ENCODE peak calls at places on chromosomes 3 and 15, in nine cellular contexts. S, A, Q, H, T, V, C, O and U are unnamed samples.

GRCh38 chr3:15512173-15512572 is 9.3 kb downstream of the COLQ start:
- DNase-seq in S (no peak), A (no peak), Q (peak; percentile 21), H (peak; percentile 24), T (no peak), V (peak; percentile 72), C (peak; percentile 79), O (no peak), U (no peak)

GRCh38 chr15:62164500-62165028 is 521 bp downstream of the C2CD4B start:
- DNase-seq in S (no peak), A (no peak), Q (peak; percentile 16), H (peak; percentile 23), T (peak; percentile 85), V (peak; percentile 28), C (peak; percentile 82), O (no peak), U (no peak)

GRCh38 chr3:150681037-150681436 is 22.7 kb downstream of the ERICH6 start:
- DNase-seq in S (no peak), A (no peak), Q (no peak), H (no peak), T (no peak), V (no peak), C (no peak), O (no peak), U (no peak)

GRCh38 chr3:58058654-58059263 is 50.5 kb downstream of the FLNB start:
- DNase-seq in S (no peak), A (no peak), Q (no peak), H (peak; percentile 88), T (no peak), V (peak; percentile 66), C (no peak), O (no peak), U (no peak)

GRCh38 chr3:52682016-52682415 is 3.7 kb downstream of the PBRM1 start:
- DNase-seq in S (no peak), A (no peak), Q (no peak), H (peak; percentile 91), T (no peak), V (peak; percentile 84), C (no peak), O (peak; percentile 38), U (no peak)

GRCh38 chr3:62559831-62560445 is 186.6 kb upstream of the FEZF2 start:
- DNase-seq in S (no peak), A (no peak), Q (no peak), H (peak; percentile 70), T (no peak), V (peak; percentile 65), C (no peak), O (peak; percentile 10), U (no peak)

GRCh38 chr15:77162872-77163633 is 92.1 kb upstream of the TSPAN3 start:
- DNase-seq in S (no peak), A (no peak), Q (no peak), H (no peak), T (no peak), V (no peak), C (no peak), O (no peak), U (no peak)

GRCh38 chr3:9883676-9884554 is 3.9 kb upstream of the CIDEC start:
- DNase-seq in S (no peak), A (no peak), Q (no peak), H (peak; percentile 82), T (no peak), V (peak; percentile 43), C (no peak), O (no peak), U (no peak)

GRCh38 chr15:22880981-22881738 is 42.7 kb downstream of the NIPA2 start:
- DNase-seq in S (no peak), A (no peak), Q (peak; percentile 31), H (no peak), T (no peak), V (no peak), C (no peak), O (no peak), U (no peak)

GRCh38 chr15:22884344-22884743 is 45.9 kb downstream of the NIPA2 start:
- DNase-seq in S (no peak), A (no peak), Q (peak; percentile 18), H (no peak), T (no peak), V (no peak), C (no peak), O (no peak), U (no peak)

GRCh38 chr15:22883196-22883595 is 44.7 kb downstream of the NIPA2 start:
- DNase-seq in S (peak; percentile 71), A (no peak), Q (no peak), H (no peak), T (no peak), V (no peak), C (no peak), O (no peak), U (no peak)

GRCh38 chr15:22880068-22880980 is 41.9 kb downstream of the NIPA2 start:
- DNase-seq in S (no peak), A (no peak), Q (no peak), H (no peak), T (peak; percentile 68), V (no peak), C (no peak), O (no peak), U (no peak)

DNA sequence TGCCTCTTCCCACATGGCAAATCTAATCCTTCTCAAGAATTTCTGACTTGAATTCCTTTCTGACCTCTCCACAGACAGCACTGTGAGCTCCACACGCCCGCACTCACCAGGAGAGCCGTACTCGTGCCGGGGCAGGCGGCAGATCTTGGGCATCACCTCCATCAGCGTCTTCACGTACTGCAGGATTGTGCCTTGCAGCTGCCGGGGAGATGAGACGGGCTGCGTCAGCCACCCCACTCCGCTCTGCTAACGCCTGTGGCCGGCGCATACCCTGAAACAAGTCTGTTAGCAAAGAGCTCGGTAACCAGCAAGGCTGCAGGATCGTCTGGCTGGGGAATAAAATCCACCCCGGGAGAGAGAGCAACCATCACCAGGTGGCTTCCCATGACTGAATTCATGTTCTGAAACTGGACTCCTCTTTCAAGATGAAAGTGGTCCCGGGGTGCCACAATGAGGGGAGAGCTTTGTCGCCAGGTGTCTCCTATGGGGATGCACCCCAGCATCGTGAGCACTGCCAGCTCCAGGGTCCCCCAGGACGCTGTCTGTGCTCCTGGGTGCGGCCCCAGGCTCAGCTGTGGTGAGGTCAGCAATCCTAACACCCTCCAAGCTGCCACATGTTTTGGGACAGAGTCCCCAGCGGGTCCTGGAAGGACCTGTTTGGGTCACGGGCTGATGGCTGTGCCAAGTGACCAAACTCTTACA is 43.4 kb downstream of the NIPA2 start:
- DNase-seq in S (no peak), A (no peak), Q (no peak), H (no peak), T (no peak), V (no peak), C (no peak), O (no peak), U (no peak)
- H3K36me3 ChIP-seq in S (peaks cover 73% of the 10 kb centered on the region), A (no peaks in the 10 kb centered on the region), Q (no peaks in the 10 kb centered on the region), H (peaks cover 4% of the 10 kb centered on the region), T (peaks cover 36% of the 10 kb centered on the region), V (peaks cover 15% of the 10 kb centered on the region), C (peaks cover 4% of the 10 kb centered on the region), O (peaks cover 8% of the 10 kb centered on the region), U (no peaks in the 10 kb centered on the region)

GRCh38 chr15:63212050-63212973 is 22.9 kb downstream of the RAB8B start:
- DNase-seq in S (no peak), A (no peak), Q (no peak), H (peak; percentile 80), T (no peak), V (peak; percentile 74), C (no peak), O (no peak), U (no peak)

GRCh38 chr15:63211549-63211948 is 22.1 kb downstream of the RAB8B start:
- DNase-seq in S (no peak), A (no peak), Q (no peak), H (no peak), T (no peak), V (no peak), C (no peak), O (no peak), U (no peak)

DNA sequence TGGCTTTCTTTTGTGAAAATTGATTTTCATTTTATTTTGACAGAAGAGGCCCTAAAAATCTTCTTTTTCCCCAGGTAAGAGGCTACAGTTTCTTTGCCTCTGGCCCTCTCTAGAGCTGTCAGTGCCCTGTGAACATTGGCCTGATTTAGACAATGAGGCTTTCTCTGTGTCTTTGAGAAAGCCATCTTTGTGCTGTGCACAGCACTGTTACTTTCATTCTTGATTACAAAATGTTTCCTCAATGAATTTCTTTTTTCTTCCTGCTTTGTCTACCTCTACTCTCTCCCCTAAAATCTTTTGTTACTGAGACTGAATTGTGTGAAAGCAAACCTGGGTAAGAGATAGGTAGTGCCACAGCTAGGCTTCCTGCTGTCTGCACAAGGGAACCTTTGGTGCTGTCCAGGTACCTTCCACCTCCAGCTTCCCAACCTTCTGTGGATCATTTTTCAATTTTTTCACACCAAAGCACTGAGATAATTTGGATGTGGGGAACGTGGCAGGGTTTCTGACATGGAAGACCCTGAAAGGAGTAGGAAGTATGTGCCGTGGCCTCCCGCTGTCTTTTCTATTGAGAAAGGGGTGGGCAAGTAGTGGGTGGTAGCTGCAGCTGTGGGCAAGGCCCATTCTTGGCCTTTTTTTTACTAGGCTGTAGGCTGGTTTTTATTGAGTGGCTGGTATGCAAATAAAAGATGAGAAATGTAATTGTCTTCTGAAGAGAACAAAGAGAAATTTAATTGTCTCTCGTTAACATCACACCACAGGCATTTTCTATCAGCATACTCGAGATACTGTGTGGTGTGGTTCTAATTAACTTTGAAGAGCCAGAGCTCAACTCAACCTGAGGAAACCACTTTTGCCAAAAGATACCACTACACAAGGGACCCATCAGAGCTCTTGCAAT is 21.0 kb downstream of the RAB8B start:
- DNase-seq in S (no peak), A (no peak), Q (no peak), H (no peak), T (no peak), V (no peak), C (no peak), O (no peak), U (no peak)
- H3K4me3 ChIP-seq in S (no peak overlapping the region), A (no peak overlapping the region), Q (no peak overlapping the region), H (no peak overlapping the region), T (no peak overlapping the region), V (no peak overlapping the region), C (no peak overlapping the region), O (no peak overlapping the region), U (no peak overlapping the region)

DNA sequence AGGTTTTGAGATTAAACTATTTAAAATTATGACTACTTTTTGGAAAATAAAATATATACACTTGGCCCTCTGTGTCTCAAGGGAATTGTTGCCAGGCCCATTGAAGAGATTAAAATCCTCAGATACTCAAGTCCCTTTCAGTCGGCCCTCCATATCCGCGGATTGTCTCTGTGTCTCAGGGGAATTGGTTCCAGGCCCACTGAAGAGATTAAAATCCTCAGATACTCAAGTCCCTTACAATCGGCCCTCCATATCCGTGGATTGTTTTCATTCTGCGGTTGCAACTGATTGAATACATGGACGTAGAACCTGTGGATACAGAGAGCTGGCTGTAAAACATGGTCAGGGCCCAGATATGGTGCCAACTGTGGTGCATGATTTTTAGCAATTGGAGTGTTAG is 15.7 kb upstream of the LRCH3 start:
- DNase-seq in S (no peak), A (no peak), Q (no peak), H (no peak), T (no peak), V (no peak), C (no peak), O (no peak), U (no peak)
- H3K36me3 ChIP-seq in S (peaks cover 67% of the 10 kb centered on the region), A (peaks cover 64% of the 10 kb centered on the region), Q (peaks cover 15% of the 10 kb centered on the region), H (peaks cover 37% of the 10 kb centered on the region), T (peaks cover 55% of the 10 kb centered on the region), V (peaks cover 58% of the 10 kb centered on the region), C (peaks cover 15% of the 10 kb centered on the region), O (peaks cover 30% of the 10 kb centered on the region), U (peaks cover 20% of the 10 kb centered on the region)

GRCh38 chr15:42359990-42360389 is 689 bp downstream of the CAPN3 start:
- DNase-seq in S (no peak), A (no peak), Q (no peak), H (no peak), T (no peak), V (no peak), C (no peak), O (no peak), U (no peak)

GRCh38 chr15:42355291-42355690 is 4.0 kb upstream of the CAPN3 start:
- DNase-seq in S (no peak), A (no peak), Q (no peak), H (no peak), T (no peak), V (no peak), C (no peak), O (no peak), U (no peak)

GRCh38 chr15:42358141-42358540 is 1.2 kb upstream of the CAPN3 start:
- DNase-seq in S (no peak), A (no peak), Q (no peak), H (no peak), T (no peak), V (no peak), C (no peak), O (no peak), U (no peak)

GRCh38 chr15:42360535-42361112 is 1.3 kb downstream of the CAPN3 start:
- DNase-seq in S (no peak), A (no peak), Q (no peak), H (no peak), T (no peak), V (no peak), C (no peak), O (no peak), U (no peak)

GRCh38 chr15:42359249-42359648 is at the start of gene CAPN3:
- DNase-seq in S (no peak), A (no peak), Q (no peak), H (no peak), T (no peak), V (no peak), C (no peak), O (no peak), U (no peak)
- H3K4me3 ChIP-seq in S (no peak within 1 kb of the TSS), A (no peak within 1 kb of the TSS), Q (no peak within 1 kb of the TSS), H (no peak within 1 kb of the TSS), T (no peak within 1 kb of the TSS), V (peak within 1 kb of the TSS; percentile 15), C (no peak within 1 kb of the TSS), O (no peak within 1 kb of the TSS), U (no peak within 1 kb of the TSS)